ENCODE peak calls at places on chromosomes 1 and 21, in five cellular contexts. Q, H, X, O and T are unnamed samples.

GRCh38 chr1:17674707-17675505 is 80.2 kb upstream of the ACTL8 start:
- DNase-seq in Q (no peak), H (no peak), X (no peak), O (no peak), T (no peak)

GRCh38 chr21:35034203-35034926 is 14.7 kb downstream of the RUNX1 start:
- DNase-seq in Q (no peak), H (no peak), X (no peak), O (no peak), T (no peak)

GRCh38 chr1:223811634-223812101 is 34.1 kb downstream of the TP53BP2 start:
- DNase-seq in Q (no peak), H (no peak), X (peak), O (no peak), T (peak)

GRCh38 chr1:232998646-232999045 is 48.2 kb downstream of the NTPCR start:
- DNase-seq in Q (no peak), H (no peak), X (no peak), O (no peak), T (no peak)

GRCh38 chr1:109396513-109396839 is 1.2 kb downstream of the SORT1 start:
- DNase-seq in Q (no peak), H (no peak), X (no peak), O (no peak), T (no peak)

GRCh38 chr1:179087665-179088064 is 5.8 kb downstream of the TOR3A start:
- DNase-seq in Q (no peak), H (no peak), X (no peak), O (no peak), T (no peak)

GRCh38 chr21:42855143-42855936 is 24.0 kb downstream of the WDR4 start:
- DNase-seq in Q (no peak), H (no peak), X (no peak), O (no peak), T (no peak)

GRCh38 chr1:86905875-86906274 is 8.1 kb downstream of the SELENOF start:
- DNase-seq in Q (no peak), H (no peak), X (no peak), O (no peak), T (no peak)

GRCh38 chr1:155196103-155196892 is 11.4 kb downstream of the THBS3 start:
- DNase-seq in Q (no peak), H (no peak), X (no peak), O (no peak), T (no peak)

GRCh38 chr1:55195523-55196233 is 19.5 kb downstream of the USP24 start:
- DNase-seq in Q (no peak), H (no peak), X (no peak), O (no peak), T (no peak)

GRCh38 chr1:225685476-225686176 is 32.7 kb upstream of the ENAH start:
- DNase-seq in Q (no peak), H (no peak), X (no peak), O (no peak), T (no peak)

GRCh38 chr1:193070942-193071341 is 11.5 kb downstream of the RO60 start:
- DNase-seq in Q (no peak), H (no peak), X (no peak), O (no peak), T (no peak)

GRCh38 chr1:50750021-50750619 is 209.9 kb downstream of the FAF1 start:
- DNase-seq in Q (peak), H (no peak), X (no peak), O (no peak), T (no peak)

GRCh38 chr1:220775238-220775853 is 11.4 kb upstream of the MTARC1 start:
- DNase-seq in Q (peak), H (peak), X (no peak), O (no peak), T (peak)

GRCh38 chr1:30525980-30526651 is 197.3 kb downstream of the MATN1 start:
- DNase-seq in Q (no peak), H (no peak), X (no peak), O (no peak), T (no peak)

GRCh38 chr21:37407719-37408455 is 41.3 kb downstream of the DYRK1A start:
- DNase-seq in Q (no peak), H (no peak), X (no peak), O (no peak), T (no peak)